ENCODE peak calls at places on chromosome 1, in nine cellular contexts. One of them, this sample, is unnamed.

GRCh38 chr1:243706563-243706962 is 143.5 kb downstream of the AKT3 start:
- DNase-seq in stimulated activated naive CD4-positive, alpha-beta T cell: no peak
- DNase-seq in hepatocyte: no peak
- DNase-seq in astrocyte of the spinal cord: no peak
- DNase-seq in tibial nerve: no peak
- DNase-seq in pancreas: no peak
- DNase-seq in retina: peak
- DNase-seq in left colon: no peak
- DNase-seq in fibroblast of the aortic adventitia: no peak
- DNase-seq in this sample: no peak

GRCh38 chr1:175162955-175163354 is 29.6 kb downstream of the KIAA0040 start:
- DNase-seq in pancreas: no peak
- DNase-seq in stimulated activated naive CD4-positive, alpha-beta T cell: no peak
- DNase-seq in left colon: no peak
- DNase-seq in astrocyte of the spinal cord: no peak
- DNase-seq in tibial nerve: no peak
- DNase-seq in hepatocyte: no peak
- DNase-seq in fibroblast of the aortic adventitia: peak
- DNase-seq in retina: no peak
- DNase-seq in this sample: no peak

GRCh38 chr1:65247419-65248359 is 61.7 kb upstream of the DNAJC6 start:
- DNase-seq in pancreas: no peak
- DNase-seq in left colon: no peak
- DNase-seq in fibroblast of the aortic adventitia: peak
- DNase-seq in hepatocyte: peak
- DNase-seq in retina: no peak
- DNase-seq in tibial nerve: no peak
- DNase-seq in astrocyte of the spinal cord: peak
- DNase-seq in stimulated activated naive CD4-positive, alpha-beta T cell: no peak
- DNase-seq in this sample: peak

GRCh38 chr1:37945743-37946702 is 830 bp downstream of the INPP5B start:
- DNase-seq in astrocyte of the spinal cord: peak
- DNase-seq in tibial nerve: peak
- DNase-seq in stimulated activated naive CD4-positive, alpha-beta T cell: no peak
- DNase-seq in left colon: peak
- DNase-seq in hepatocyte: peak
- DNase-seq in pancreas: peak
- DNase-seq in retina: peak
- DNase-seq in fibroblast of the aortic adventitia: peak
- DNase-seq in this sample: peak

GRCh38 chr1:111990878-111991760 is 1.7 kb upstream of the KCND3 start:
- DNase-seq in astrocyte of the spinal cord: no peak
- DNase-seq in retina: peak
- DNase-seq in left colon: peak
- DNase-seq in fibroblast of the aortic adventitia: peak
- DNase-seq in pancreas: peak
- DNase-seq in stimulated activated naive CD4-positive, alpha-beta T cell: no peak
- DNase-seq in hepatocyte: peak
- DNase-seq in tibial nerve: peak
- DNase-seq in this sample: peak

GRCh38 chr1:221741364-221741970 is 422 bp downstream of the DUSP10 start:
- DNase-seq in stimulated activated naive CD4-positive, alpha-beta T cell: no peak
- DNase-seq in tibial nerve: peak
- DNase-seq in fibroblast of the aortic adventitia: no peak
- DNase-seq in left colon: peak
- DNase-seq in retina: no peak
- DNase-seq in hepatocyte: peak
- DNase-seq in pancreas: peak
- DNase-seq in astrocyte of the spinal cord: no peak
- DNase-seq in this sample: no peak

GRCh38 chr1:55506686-55507577 is 291.8 kb upstream of the USP24 start:
- DNase-seq in astrocyte of the spinal cord: peak
- DNase-seq in retina: no peak
- DNase-seq in left colon: peak
- DNase-seq in fibroblast of the aortic adventitia: peak
- DNase-seq in tibial nerve: no peak
- DNase-seq in hepatocyte: no peak
- DNase-seq in pancreas: no peak
- DNase-seq in stimulated activated naive CD4-positive, alpha-beta T cell: no peak
- DNase-seq in this sample: no peak

GRCh38 chr1:158945061-158945460 is 13.7 kb downstream of the PYHIN1 start:
- DNase-seq in tibial nerve: no peak
- DNase-seq in hepatocyte: no peak
- DNase-seq in astrocyte of the spinal cord: no peak
- DNase-seq in fibroblast of the aortic adventitia: no peak
- DNase-seq in left colon: no peak
- DNase-seq in retina: no peak
- DNase-seq in pancreas: no peak
- DNase-seq in stimulated activated naive CD4-positive, alpha-beta T cell: no peak
- DNase-seq in this sample: no peak

GRCh38 chr1:235741294-235741693 is 91.7 kb upstream of the GNG4 start:
- DNase-seq in fibroblast of the aortic adventitia: peak
- DNase-seq in astrocyte of the spinal cord: peak
- DNase-seq in stimulated activated naive CD4-positive, alpha-beta T cell: no peak
- DNase-seq in tibial nerve: no peak
- DNase-seq in pancreas: no peak
- DNase-seq in hepatocyte: peak
- DNase-seq in left colon: no peak
- DNase-seq in retina: no peak
- DNase-seq in this sample: no peak

GRCh38 chr1:156852414-156852874 is 6.5 kb downstream of the INSRR start:
- DNase-seq in retina: peak
- DNase-seq in fibroblast of the aortic adventitia: peak
- DNase-seq in left colon: peak
- DNase-seq in tibial nerve: peak
- DNase-seq in hepatocyte: no peak
- DNase-seq in pancreas: peak
- DNase-seq in stimulated activated naive CD4-positive, alpha-beta T cell: no peak
- DNase-seq in astrocyte of the spinal cord: peak
- DNase-seq in this sample: peak

GRCh38 chr1:111658622-111659021 is 39.0 kb downstream of the RAP1A start:
- DNase-seq in tibial nerve: no peak
- DNase-seq in pancreas: no peak
- DNase-seq in retina: no peak
- DNase-seq in hepatocyte: no peak
- DNase-seq in stimulated activated naive CD4-positive, alpha-beta T cell: no peak
- DNase-seq in astrocyte of the spinal cord: no peak
- DNase-seq in fibroblast of the aortic adventitia: no peak
- DNase-seq in left colon: no peak
- DNase-seq in this sample: no peak

GRCh38 chr1:19654886-19655717 is 9.6 kb upstream of the HTR6 start:
- DNase-seq in stimulated activated naive CD4-positive, alpha-beta T cell: no peak
- DNase-seq in retina: no peak
- DNase-seq in pancreas: no peak
- DNase-seq in left colon: no peak
- DNase-seq in fibroblast of the aortic adventitia: no peak
- DNase-seq in tibial nerve: no peak
- DNase-seq in astrocyte of the spinal cord: no peak
- DNase-seq in hepatocyte: no peak
- DNase-seq in this sample: no peak